ENCODE peak calls at places on chromosomes 13 and 19, in six cellular contexts. A is pancreas, R is adrenal gland, F is endothelial cell of umbilical vein, G is mesendoderm, P is aorta. D is an unnamed sample. For H3K4me1, the result is how much of the 10 kb centered on the place peaks cover.

GRCh38 chr19:57947419-57948134 is at the start of gene ZNF256:
- DNase-seq in A (peak), R (peak), F (peak), G (peak), P (peak), D (peak)

GRCh38 chr13:74158028-74158427 is 23.8 kb upstream of the KLF12 start:
- DNase-seq in A (no peak), R (no peak), F (no peak), G (no peak), P (no peak), D (peak)

GRCh38 chr13:38308736-38309135 is 40.9 kb upstream of the UFM1 start:
- DNase-seq in A (no peak), R (no peak), F (no peak), G (no peak), P (no peak), D (peak)

GRCh38 chr19:32240316-32240715 is 105.1 kb upstream of the ZNF507 start:
- DNase-seq in A (no peak), R (no peak), F (no peak), G (no peak), P (no peak), D (no peak)

GRCh38 chr13:59320021-59320420 is 843.7 kb downstream of the DIAPH3 start:
- DNase-seq in A (no peak), R (no peak), F (peak), G (no peak), P (no peak), D (no peak)

GRCh38 chr13:85412448-85412847 is 386.8 kb downstream of the SLITRK6 start:
- DNase-seq in A (no peak), R (no peak), F (no peak), G (no peak), P (no peak), D (no peak)

GRCh38 chr19:7550987-7551761 is 15.7 kb downstream of the PNPLA6 start:
- DNase-seq in A (peak), R (peak), F (peak), G (peak), P (peak), D (peak)

GRCh38 chr19:38142176-38143035 is 81.6 kb downstream of the DPF1 start:
- DNase-seq in A (peak), R (peak), F (peak), G (peak), P (no peak), D (peak)

GRCh38 chr19:38683393-38684077 is 36.1 kb downstream of the ACTN4 start:
- DNase-seq in A (peak), R (peak), F (peak), G (peak), P (peak), D (peak)

GRCh38 chr13:51093574-51093973 is 17.5 kb downstream of the C13orf42 start:
- DNase-seq in A (no peak), R (no peak), F (no peak), G (no peak), P (no peak), D (no peak)

GRCh38 chr13:46896346-46897138 is at the start of gene HTR2A:
- DNase-seq in A (peak), R (peak), F (no peak), G (no peak), P (peak), D (peak)

GRCh38 chr13:110257408-110257807 is 49.5 kb downstream of the COL4A1 start:
- DNase-seq in A (no peak), R (no peak), F (no peak), G (no peak), P (no peak), D (no peak)

GRCh38 chr13:103324641-103325040 is 258.4 kb upstream of the SLC10A2 start:
- DNase-seq in A (no peak), R (no peak), F (no peak), G (no peak), P (no peak), D (no peak)

GRCh38 chr13:114065141-114065925 is 67.1 kb downstream of the RASA3 start:
- DNase-seq in A (peak), R (peak), F (peak), G (peak), P (peak), D (peak)

GRCh38 chr13:114062341-114062740 is 70.1 kb downstream of the RASA3 start:
- DNase-seq in A (no peak), R (no peak), F (no peak), G (no peak), P (no peak), D (no peak)

GRCh38 chr13:114064516-114065140 is 67.8 kb downstream of the RASA3 start:
- DNase-seq in A (no peak), R (peak), F (peak), G (no peak), P (peak), D (peak)

GRCh38 chr13:114062754-114063153 is 69.7 kb downstream of the RASA3 start:
- DNase-seq in A (no peak), R (peak), F (no peak), G (no peak), P (peak), D (no peak)

DNA sequence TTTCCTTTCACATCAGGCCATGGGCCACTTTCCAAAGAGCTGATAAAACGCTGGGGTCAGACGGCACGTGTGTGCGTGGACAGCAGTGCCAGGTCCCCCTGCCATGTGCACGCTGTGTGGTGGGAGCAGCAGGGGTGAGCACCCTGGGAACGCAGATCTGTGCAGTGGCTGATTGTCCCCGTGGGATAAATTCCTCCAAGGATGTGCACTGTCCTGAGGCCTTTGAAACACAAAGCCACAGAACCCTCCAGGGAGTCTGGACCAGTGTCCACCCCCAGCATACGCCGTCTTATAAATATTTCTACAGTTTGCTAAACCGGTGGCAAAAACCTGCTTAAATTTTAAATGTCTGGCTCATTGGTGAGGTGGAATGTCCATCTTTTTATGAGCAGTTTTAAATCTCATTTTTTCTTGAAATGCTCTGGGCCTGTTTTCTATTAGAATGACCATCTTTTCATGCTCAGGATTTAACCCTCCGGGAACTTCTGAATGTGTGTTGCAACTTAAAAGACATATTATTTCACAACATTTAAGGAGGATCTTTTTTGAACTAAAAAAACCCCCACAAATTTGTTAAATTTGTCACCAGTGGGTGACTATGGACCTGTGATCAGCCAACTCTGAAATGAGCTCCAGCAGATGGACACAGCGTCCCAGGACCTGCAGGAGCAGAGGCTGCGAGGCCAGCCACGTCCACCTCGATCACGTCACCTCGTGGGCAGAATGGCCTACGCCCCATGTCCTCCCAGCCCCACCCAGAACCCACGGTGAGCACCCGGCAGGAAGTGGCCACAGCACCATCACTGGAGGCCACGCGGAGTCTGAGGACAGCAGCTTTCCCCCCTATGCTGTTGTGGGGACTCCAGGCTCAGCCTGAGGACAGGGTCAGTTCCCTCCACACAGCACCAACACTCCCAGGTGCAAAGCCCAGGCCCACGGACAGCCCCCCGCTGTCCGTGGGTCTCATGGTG is 68.6 kb downstream of the RASA3 start:
- DNase-seq in A (no peak), R (peak), F (no peak), G (no peak), P (peak), D (peak)
- H3K4me1 ChIP-seq in A (under half), R (half or more), F (under half), G (under half), P (under half), D (half or more)

GRCh38 chr19:44954278-44954648 is 917 bp upstream of the CLPTM1 start:
- DNase-seq in A (no peak), R (no peak), F (no peak), G (no peak), P (no peak), D (no peak)
- H3K4me1 ChIP-seq in A (under half), R (half or more), F (under half), G (under half), P (under half), D (under half)

GRCh38 chr13:53110181-53110580 is 81.6 kb downstream of the OLFM4 start:
- DNase-seq in A (no peak), R (no peak), F (no peak), G (no peak), P (no peak), D (no peak)
- H3K4me1 ChIP-seq in A (under half), R (under half), F (under half), G (under half), P (under half), D (under half)

GRCh38 chr19:1611353-1611752 is 6.1 kb upstream of the UQCR11 start:
- DNase-seq in A (peak), R (no peak), F (no peak), G (no peak), P (no peak), D (no peak)
- H3K4me1 ChIP-seq in A (under half), R (under half), F (under half), G (under half), P (under half), D (under half)

GRCh38 chr19:18489627-18490184 is 32.2 kb downstream of the ELL start:
- DNase-seq in A (no peak), R (no peak), F (no peak), G (no peak), P (no peak), D (no peak)

GRCh38 chr19:18490719-18491118 is 31.2 kb downstream of the ELL start:
- DNase-seq in A (no peak), R (no peak), F (no peak), G (no peak), P (no peak), D (no peak)

GRCh38 chr19:18494267-18494607 is 27.6 kb downstream of the ELL start:
- DNase-seq in A (no peak), R (no peak), F (no peak), G (no peak), P (no peak), D (peak)

GRCh38 chr19:18493440-18494266 is 28.2 kb downstream of the ELL start:
- DNase-seq in A (no peak), R (no peak), F (no peak), G (no peak), P (no peak), D (peak)

DNA sequence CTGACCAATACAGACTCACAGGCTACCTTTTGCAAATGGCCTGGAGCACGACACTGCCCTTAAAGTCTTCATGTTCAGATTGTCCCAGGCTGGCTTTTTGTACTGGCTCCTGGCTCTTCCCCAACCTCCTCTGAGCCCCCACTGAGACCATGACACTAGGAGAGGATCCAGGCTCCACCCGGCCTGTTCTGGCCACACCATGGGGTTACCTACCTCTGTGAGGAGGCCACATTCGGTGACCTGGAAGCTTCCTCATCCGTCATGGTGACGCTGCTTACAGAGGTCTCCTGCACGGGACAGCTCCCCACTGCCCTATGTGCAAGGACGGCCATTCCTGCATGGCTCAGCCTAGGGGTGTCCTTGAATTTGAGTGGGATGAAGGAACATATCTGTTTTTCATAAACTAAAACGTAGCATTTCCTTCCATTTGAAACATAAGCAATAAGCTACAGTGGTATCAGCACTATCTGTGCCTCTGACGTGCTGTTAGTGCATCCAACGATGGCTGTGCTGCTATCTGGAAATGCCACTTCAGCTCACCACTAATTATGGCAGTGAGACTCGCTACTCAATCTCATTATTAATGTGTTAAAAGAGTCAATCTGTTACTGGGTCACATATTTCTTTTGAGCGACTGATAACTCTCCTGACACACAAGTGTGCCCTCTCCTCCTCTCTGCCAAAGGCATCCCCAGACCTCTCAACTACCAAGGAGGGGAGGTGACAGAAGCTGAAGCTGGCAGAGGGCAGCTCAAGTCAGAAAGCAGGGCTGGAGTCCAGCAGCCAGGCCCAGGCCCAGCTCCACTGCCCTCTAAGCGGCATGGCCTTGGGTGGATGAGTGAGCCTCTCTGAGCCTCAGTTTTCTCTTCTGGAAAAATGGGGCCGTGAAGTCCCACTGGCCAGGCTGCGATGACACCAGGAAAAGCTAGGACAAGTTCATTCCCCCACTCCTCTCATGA is 29.6 kb downstream of the ELL start:
- DNase-seq in A (no peak), R (no peak), F (no peak), G (no peak), P (no peak), D (no peak)
- H3K4me1 ChIP-seq in A (half or more), R (half or more), F (under half), G (under half), P (under half), D (under half)

DNA sequence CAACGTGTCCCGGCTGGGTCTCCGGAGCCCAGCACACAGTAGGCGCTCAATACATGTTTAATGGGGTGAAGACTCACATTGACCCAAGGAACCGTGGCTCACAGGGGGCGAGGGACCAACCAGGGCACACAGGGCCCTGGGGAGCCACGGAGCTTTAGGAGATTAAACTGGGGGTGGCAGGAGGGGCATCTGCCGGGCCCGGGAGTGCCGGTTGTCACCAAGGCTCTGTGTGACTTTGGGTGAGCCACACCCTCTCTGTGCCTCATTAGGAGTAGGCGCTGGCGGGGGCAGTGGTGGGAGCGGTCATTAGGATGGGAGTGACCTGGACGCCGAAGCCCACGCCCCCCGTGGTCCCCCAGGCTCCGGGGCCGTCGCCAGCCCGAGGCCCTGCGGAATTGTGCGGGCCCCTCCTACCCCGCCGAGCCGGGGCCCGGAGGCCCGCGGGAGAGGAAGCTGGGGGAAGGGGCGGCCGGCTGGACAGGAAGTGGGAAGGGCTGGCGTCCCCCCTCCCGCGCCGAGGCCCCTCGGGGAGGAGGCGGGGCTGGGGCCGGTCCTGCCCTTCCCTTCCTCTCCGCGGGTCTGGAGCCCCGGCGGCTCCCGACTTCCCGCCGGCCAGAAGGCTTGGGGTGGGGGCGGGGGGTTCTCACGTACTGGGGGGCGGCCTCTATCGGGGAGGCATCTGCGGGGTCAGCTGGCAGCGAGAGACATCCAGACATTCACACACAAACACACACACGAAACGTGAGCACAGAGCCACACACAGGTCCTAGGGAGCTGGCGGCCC is 1.8 kb upstream of the SSBP4 start:
- DNase-seq in A (peak), R (peak), F (peak), G (peak), P (peak), D (peak)
- H3K4me1 ChIP-seq in A (under half), R (half or more), F (under half), G (under half), P (under half), D (under half)

DNA sequence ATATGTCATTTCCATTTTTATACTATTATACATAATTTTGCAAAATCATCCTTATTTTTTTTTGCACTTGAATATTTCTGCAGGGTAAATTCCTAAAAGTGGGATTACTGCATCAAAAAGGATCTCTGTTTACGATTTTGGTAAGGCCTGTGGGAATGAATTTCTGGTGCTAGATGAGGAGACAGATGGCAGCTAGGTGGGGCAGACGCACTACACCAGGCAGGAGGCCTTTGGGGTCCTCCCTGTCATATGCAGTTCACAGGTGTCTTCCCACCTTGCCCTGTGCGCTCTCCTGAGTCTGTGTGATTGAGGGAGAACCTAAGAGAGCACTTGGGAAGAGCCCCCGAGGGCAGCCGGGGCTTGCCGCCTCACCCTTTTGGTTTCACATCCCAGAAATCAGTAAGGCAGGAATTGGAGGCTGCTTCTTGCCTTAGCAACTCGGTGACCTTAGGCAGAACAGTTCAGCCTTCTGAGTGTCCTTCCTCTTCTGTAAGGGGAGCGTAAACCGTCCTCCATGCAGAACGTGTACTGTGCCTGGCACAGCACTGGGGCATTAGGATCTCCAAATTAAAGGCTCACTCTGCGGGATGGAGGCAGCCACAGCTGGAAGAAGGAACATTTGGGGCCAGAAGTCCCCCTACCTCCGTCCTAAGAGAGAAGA is 13.5 kb upstream of the GJB2 start:
- DNase-seq in A (no peak), R (no peak), F (no peak), G (no peak), P (no peak), D (no peak)
- H3K4me1 ChIP-seq in A (under half), R (under half), F (under half), G (under half), P (under half), D (under half)

GRCh38 chr19:4062576-4063368 is 3.9 kb downstream of the ZBTB7A start:
- DNase-seq in A (peak), R (no peak), F (no peak), G (no peak), P (no peak), D (no peak)

GRCh38 chr19:4065430-4066175 is 1.1 kb downstream of the ZBTB7A start:
- DNase-seq in A (peak), R (peak), F (peak), G (peak), P (peak), D (peak)

GRCh38 chr19:4064551-4065260 is 2.0 kb downstream of the ZBTB7A start:
- DNase-seq in A (peak), R (peak), F (peak), G (peak), P (peak), D (peak)

GRCh38 chr19:4063369-4064072 is 3.2 kb downstream of the ZBTB7A start:
- DNase-seq in A (peak), R (peak), F (peak), G (peak), P (no peak), D (no peak)

DNA sequence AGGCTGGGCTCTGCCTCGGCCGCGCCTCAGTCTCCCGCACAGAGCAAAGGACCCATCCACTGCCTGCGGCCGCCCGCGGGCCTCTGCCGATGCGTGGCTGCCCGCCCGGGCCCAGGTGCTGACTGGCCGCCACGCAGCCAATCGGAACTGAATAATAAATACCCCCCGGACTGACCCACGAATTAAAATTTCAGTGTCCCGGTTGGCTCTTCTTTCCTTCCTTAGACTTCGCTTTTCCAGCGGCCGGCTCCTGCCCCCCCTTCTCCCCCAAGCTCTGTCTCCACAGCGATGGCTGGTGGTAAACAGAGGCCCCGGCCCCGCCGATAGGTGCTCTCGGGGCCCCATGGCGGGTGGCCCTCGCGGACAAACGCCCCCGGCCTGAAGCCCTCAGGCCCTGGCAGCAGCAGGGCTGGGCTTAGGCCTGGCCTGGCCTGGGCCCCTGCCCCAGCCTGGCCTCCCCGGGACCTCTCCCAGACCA is 2.6 kb downstream of the ZBTB7A start:
- DNase-seq in A (peak), R (peak), F (peak), G (no peak), P (no peak), D (no peak)
- H3K4me1 ChIP-seq in A (half or more), R (half or more), F (under half), G (under half), P (under half), D (under half)

D was measured in fibroblast of lung.